ENCODE peak calls at places on chromosome 19, in eight cellular contexts. B is effector memory CD8-positive, alpha-beta T cell; M is heart left ventricle; I is coronary artery; H is C1 segment of cervical spinal cord; G is cardiac fibroblast; U is neuronal stem cell; E is RPMI8226. P is an unnamed sample.

GRCh38 chr19:45613926-45614725 is 12.1 kb upstream of the GPR4 start:
- DNase-seq in B (no peak), M (no peak), I (no peak), H (no peak), G (peak; percentile 88), U (no peak), E (no peak), P (no peak)

GRCh38 chr19:14053032-14053431 is 8.8 kb downstream of the PALM3 start:
- DNase-seq in B (no peak), M (no peak), I (no peak), H (no peak), G (no peak), U (no peak), E (no peak), P (no peak)

GRCh38 chr19:16542894-16543498 is 759 bp upstream of the CHERP start:
- DNase-seq in B (no peak), M (no peak), I (no peak), H (no peak), G (no peak), U (peak; percentile 5), E (peak; percentile 24), P (no peak)

GRCh38 chr19:45182758-45183157 is 4.2 kb downstream of the BLOC1S3 start:
- DNase-seq in B (no peak), M (no peak), I (no peak), H (no peak), G (no peak), U (no peak), E (no peak), P (no peak)

GRCh38 chr19:51097166-51097736 is 11.0 kb downstream of the CTU1 start:
- DNase-seq in B (peak; percentile 68), M (peak; percentile 69), I (no peak), H (no peak), G (peak; percentile 66), U (peak; percentile 42), E (peak; percentile 66), P (peak; percentile 89)

GRCh38 chr19:10699650-10700335 is 1.4 kb upstream of the QTRT1 start:
- DNase-seq in B (peak; percentile 74), M (no peak), I (no peak), H (no peak), G (peak; percentile 73), U (no peak), E (peak; percentile 80), P (no peak)

GRCh38 chr19:364496-365287 is 20.1 kb upstream of the MIER2 start:
- DNase-seq in B (no peak), M (no peak), I (no peak), H (no peak), G (no peak), U (no peak), E (peak; percentile 77), P (peak; percentile 68)

GRCh38 chr19:53903055-53903680 is 5.9 kb upstream of the CACNG7 start:
- DNase-seq in B (peak; percentile 49), M (no peak), I (no peak), H (no peak), G (peak; percentile 48), U (peak; percentile 84), E (peak; percentile 79), P (no peak)

GRCh38 chr19:31312004-31312403 is 37.2 kb downstream of the TSHZ3 start:
- DNase-seq in B (no peak), M (no peak), I (no peak), H (no peak), G (peak; percentile 88), U (no peak), E (no peak), P (no peak)

GRCh38 chr19:1611353-1611752 is 6.1 kb upstream of the UQCR11 start:
- DNase-seq in B (no peak), M (no peak), I (no peak), H (no peak), G (no peak), U (no peak), E (no peak), P (no peak)

GRCh38 chr19:13002970-13003540 is 7.8 kb downstream of the NFIX start:
- DNase-seq in B (no peak), M (no peak), I (no peak), H (no peak), G (no peak), U (no peak), E (no peak), P (no peak)

GRCh38 chr19:34669305-34669704 is 7.7 kb downstream of the SCGB2B2 start:
- DNase-seq in B (no peak), M (no peak), I (no peak), H (no peak), G (no peak), U (no peak), E (no peak), P (no peak)

GRCh38 chr19:55400281-55401087 is 7.1 kb downstream of the UBE2S start:
- DNase-seq in B (no peak), M (no peak), I (no peak), H (no peak), G (no peak), U (no peak), E (no peak), P (no peak)

GRCh38 chr19:54160182-54160811 is 776 bp upstream of the LENG1 start:
- DNase-seq in B (no peak), M (no peak), I (no peak), H (no peak), G (peak; percentile 32), U (no peak), E (no peak), P (no peak)

P was measured in posterior vena cava.